ENCODE peak calls at places on chromosomes 13 and 19, in six cellular contexts. D is AG04450, E is IMR-90, H is GM20000, Z is AG09319, I is progenitor cell of endocrine pancreas. V is an unnamed sample.

GRCh38 chr13:76019421-76020044 is 383.4 kb downstream of the LMO7 start:
- DNase-seq in E (no peak), I (peak; percentile 21), Z (no peak), H (no peak), D (no peak), V (peak; percentile 76)

GRCh38 chr13:45396548-45397095 is 21.6 kb downstream of the SLC25A30 start:
- DNase-seq in I (no peak), H (no peak), E (peak; percentile 23), Z (no peak), D (no peak), V (no peak)

GRCh38 chr19:7196721-7197168 is 97.5 kb downstream of the INSR start:
- DNase-seq in Z (no peak), E (no peak), H (no peak), D (no peak), I (no peak), V (no peak)

GRCh38 chr19:3683405-3683865 is 16.8 kb downstream of the PIP5K1C start:
- DNase-seq in H (no peak), I (no peak), D (no peak), Z (no peak), E (no peak), V (peak; percentile 83)

GRCh38 chr13:60095300-60095699 is 68.4 kb downstream of the DIAPH3 start:
- DNase-seq in Z (no peak), I (no peak), E (no peak), H (no peak), D (no peak), V (no peak)

GRCh38 chr13:30629527-30629926 is 11.8 kb downstream of the USPL1 start:
- DNase-seq in I (no peak), H (no peak), Z (no peak), D (no peak), E (no peak), V (no peak)

GRCh38 chr19:50949792-50950320 is 3.0 kb downstream of the KLK5 start:
- DNase-seq in D (no peak), E (no peak), Z (no peak), I (no peak), H (no peak), V (no peak)

GRCh38 chr13:76792680-76793334 is 93.4 kb downstream of the KCTD12 start:
- DNase-seq in I (no peak), H (no peak), E (peak; percentile 66), Z (no peak), D (no peak), V (no peak)

GRCh38 chr13:24691381-24691780 is 11.2 kb downstream of the ATP12A start:
- DNase-seq in E (no peak), I (no peak), D (no peak), H (no peak), Z (no peak), V (no peak)

GRCh38 chr13:110125157-110125556 is 181.8 kb downstream of the COL4A1 start:
- DNase-seq in I (no peak), E (no peak), Z (no peak), H (no peak), D (no peak), V (no peak)

GRCh38 chr13:101708115-101708514 is 255.6 kb downstream of the ITGBL1 start:
- DNase-seq in I (no peak), Z (no peak), H (no peak), E (no peak), D (no peak), V (no peak)

GRCh38 chr19:15432629-15433518 is 14.1 kb upstream of the AKAP8L start:
- DNase-seq in E (peak; percentile 87), I (peak; percentile 87), Z (peak; percentile 77), H (peak; percentile 100), D (peak; percentile 72), V (peak; percentile 98)

GRCh38 chr19:11204943-11205349 is 7.6 kb upstream of the KANK2 start:
- DNase-seq in E (no peak), Z (no peak), D (no peak), H (no peak), I (no peak), V (no peak)

GRCh38 chr19:39846678-39847486 is 703 bp upstream of the FBL start:
- DNase-seq in E (no peak), I (no peak), H (no peak), D (no peak), Z (no peak), V (no peak)

GRCh38 chr13:110274687-110275086 is 32.3 kb downstream of the COL4A1 start:
- DNase-seq in E (no peak), D (no peak), I (no peak), Z (no peak), H (no peak), V (no peak)

GRCh38 chr13:99103536-99103935 is 97.1 kb upstream of the UBAC2 start:
- DNase-seq in Z (no peak), D (no peak), I (no peak), E (no peak), H (no peak), V (peak; percentile 24)

GRCh38 chr19:40512473-40513344 is 45.9 kb downstream of the SPTBN4 start:
- DNase-seq in Z (no peak), D (no peak), E (peak; percentile 11), I (peak; percentile 35), H (no peak), V (peak; percentile 74)

GRCh38 chr19:45615795-45616708 is 14.0 kb upstream of the GPR4 start:
- DNase-seq in E (peak; percentile 80), D (peak; percentile 23), I (peak; percentile 82), Z (no peak), H (peak; percentile 94), V (peak; percentile 96)

GRCh38 chr19:31639306-31639705 is 290.1 kb upstream of the TSHZ3 start:
- DNase-seq in H (no peak), I (no peak), D (no peak), Z (no peak), E (peak; percentile 1), V (no peak)

GRCh38 chr19:16496613-16496983 is 404 bp downstream of the C19orf44 start:
- DNase-seq in E (peak; percentile 44), I (no peak), H (no peak), Z (no peak), D (no peak), V (no peak)

GRCh38 chr13:99074693-99075092 is 96.8 kb upstream of the DOCK9 start:
- DNase-seq in E (no peak), D (no peak), H (no peak), Z (no peak), I (no peak), V (no peak)

GRCh38 chr13:97892717-97893116 is 60.8 kb upstream of the IPO5 start:
- DNase-seq in H (no peak), D (no peak), I (no peak), E (peak; percentile 85), Z (no peak), V (no peak)

GRCh38 chr13:37645181-37645580 is 46.6 kb upstream of the POSTN start:
- DNase-seq in Z (no peak), I (no peak), H (no peak), E (no peak), D (no peak), V (no peak)

GRCh38 chr19:38615007-38615581 is 2.7 kb downstream of the MAP4K1 start:
- DNase-seq in H (no peak), Z (no peak), I (no peak), E (no peak), D (no peak), V (no peak)

GRCh38 chr13:100302391-100302790 is 213.5 kb downstream of the PCCA start:
- DNase-seq in H (no peak), Z (no peak), D (no peak), I (no peak), E (no peak), V (no peak)

GRCh38 chr19:45164577-45165335 is 4.0 kb upstream of the NKPD1 start:
- DNase-seq in H (peak; percentile 88), D (no peak), I (no peak), Z (no peak), E (peak; percentile 46), V (peak; percentile 54)

GRCh38 chr13:50125306-50125555 is 110.0 kb downstream of the KCNRG start:
- DNase-seq in Z (no peak), H (peak; percentile 77), E (no peak), I (no peak), D (no peak), V (peak; percentile 65)

GRCh38 chr13:62293081-62293480 is 877.4 kb upstream of the PCDH20 start:
- DNase-seq in I (no peak), H (no peak), E (peak; percentile 23), Z (no peak), D (no peak), V (no peak)

GRCh38 chr19:2625434-2625833 is 77.1 kb downstream of the GNG7 start:
- DNase-seq in H (no peak), Z (no peak), D (no peak), E (no peak), I (no peak), V (no peak)

GRCh38 chr19:37936166-37936565 is 29.2 kb downstream of the SIPA1L3 start:
- DNase-seq in Z (no peak), D (no peak), H (no peak), I (no peak), E (no peak), V (no peak)

GRCh38 chr19:48878219-48879024 is 6.2 kb downstream of the PPP1R15A start:
- DNase-seq in E (peak; percentile 41), D (no peak), Z (no peak), I (no peak), H (no peak), V (no peak)

GRCh38 chr13:48154671-48155070 is 59.8 kb upstream of the MED4 start:
- DNase-seq in Z (no peak), E (no peak), H (no peak), D (no peak), I (no peak), V (no peak)

GRCh38 chr19:41837981-41838708 is 6.3 kb downstream of the LYPD4 start:
- DNase-seq in Z (no peak), E (no peak), I (no peak), D (no peak), H (no peak), V (no peak)
- TF ChIP-seq CTCF in Z (no peak), E (no peak), I (no peak), D (no peak), H (no peak), V (no peak)

DNA sequence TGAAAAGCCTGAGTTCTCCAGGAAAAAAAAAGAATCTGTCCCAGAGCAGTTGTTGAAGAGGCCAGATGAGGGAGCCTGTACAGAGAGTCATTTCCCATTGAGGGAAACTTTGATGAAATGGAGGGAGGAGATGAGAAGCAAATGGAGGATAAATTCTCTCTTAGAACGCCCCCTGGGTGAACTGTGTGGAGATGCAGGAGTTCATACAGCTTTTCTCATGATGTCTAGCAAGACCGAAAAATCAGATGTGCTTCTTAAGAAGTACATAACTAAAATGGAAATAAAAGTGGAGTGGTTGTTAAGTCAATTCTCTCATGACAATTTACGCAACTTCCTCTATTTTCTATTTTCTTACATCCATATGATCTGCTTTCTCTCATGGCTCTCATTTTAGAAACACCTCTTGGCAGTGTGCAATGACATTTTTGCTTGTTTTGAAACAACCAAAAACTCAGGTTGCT is 1263.1 kb downstream of the PCDH9 start:
- DNase-seq in I (no peak), E (peak; percentile 45), Z (no peak), D (no peak), H (no peak), V (no peak)
- TF ChIP-seq CTCF in I (peak; percentile 46), E (peak; percentile 42), Z (peak; percentile 15), D (peak; percentile 48), H (no peak), V (peak; percentile 46)

GRCh38 chr13:70128098-70128497 is 19.8 kb upstream of the KLHL1 start:
- DNase-seq in H (no peak), D (no peak), E (no peak), I (no peak), Z (no peak), V (no peak)

GRCh38 chr13:70125693-70126092 is 17.4 kb upstream of the KLHL1 start:
- DNase-seq in E (no peak), I (no peak), H (no peak), D (no peak), Z (no peak), V (no peak)
- TF ChIP-seq CTCF in E (no peak), I (no peak), H (no peak), D (no peak), Z (no peak), V (no peak)

GRCh38 chr19:34851277-34851804 is 75.4 kb upstream of the ZNF30 start:
- DNase-seq in H (no peak), Z (no peak), I (no peak), D (no peak), E (no peak), V (no peak)
- TF ChIP-seq CTCF in H (no peak), Z (no peak), I (peak; percentile 44), D (no peak), E (no peak), V (no peak)

V was measured in glutamatergic neuron.